ENCODE peak calls at places on chromosomes 13 and 19, in seven cellular contexts. F is heart left ventricle, O is Caco-2, L is esophagus squamous epithelium, I is BJ, A is fibroblast of the aortic adventitia, R is mammary epithelial cell. V is an unnamed sample.
A peak's percentile ranks its signal among the peaks of the same experiment; 100 is the strongest.

GRCh38 chr13:112455476-112456059 is 79.4 kb downstream of the SPACA7 start:
- DNase-seq in F (no peak), I (no peak), R (no peak), L (no peak), A (no peak), O (no peak), V (no peak)

GRCh38 chr19:10514211-10515145 is 2.8 kb downstream of the S1PR5 start:
- DNase-seq in I (no peak), A (no peak), F (no peak), R (no peak), L (no peak), O (no peak), V (no peak)

GRCh38 chr19:44912854-44913253 is 1.6 kb upstream of the APOC1 start:
- DNase-seq in I (no peak), O (no peak), A (no peak), F (no peak), R (no peak), L (no peak), V (no peak)

GRCh38 chr19:17302391-17303166 is 646 bp downstream of the ABHD8 start:
- DNase-seq in L (no peak), R (no peak), F (no peak), A (no peak), O (no peak), I (no peak), V (no peak)

GRCh38 chr19:44890366-44891015 is 563 bp upstream of the TOMM40 start:
- DNase-seq in O (peak; percentile 100), A (peak; percentile 100), R (peak; percentile 100), I (peak; percentile 99), F (no peak), L (peak; percentile 100), V (no peak)

GRCh38 chr19:21498651-21499050 is 6.8 kb upstream of the ZNF429 start:
- DNase-seq in A (no peak), F (no peak), L (no peak), I (no peak), R (no peak), O (no peak), V (no peak)

GRCh38 chr19:47661161-47661560 is 52.1 kb upstream of the EHD2 start:
- DNase-seq in I (no peak), F (no peak), L (no peak), R (no peak), O (no peak), A (peak; percentile 74), V (no peak)

GRCh38 chr13:98775844-98776598 is 23.5 kb upstream of the SLC15A1 start:
- DNase-seq in F (no peak), R (peak; percentile 82), A (no peak), L (no peak), I (no peak), O (peak; percentile 94), V (no peak)

GRCh38 chr19:16373539-16373938 is 48.9 kb downstream of the KLF2 start:
- DNase-seq in L (no peak), F (no peak), A (peak; percentile 56), I (no peak), O (no peak), R (no peak), V (peak; percentile 16)

GRCh38 chr19:32651729-32652140 is 23.2 kb downstream of the ANKRD27 start:
- DNase-seq in L (no peak), I (no peak), F (peak; percentile 40), R (no peak), O (no peak), A (no peak), V (peak; percentile 55)

GRCh38 chr13:95452376-95452775 is 100.1 kb upstream of the CLDN10 start:
- DNase-seq in F (no peak), I (no peak), O (no peak), R (no peak), L (no peak), A (peak; percentile 16), V (no peak)

GRCh38 chr13:111017755-111018487 is 97.2 kb upstream of the ARHGEF7 start:
- DNase-seq in A (no peak), O (no peak), R (no peak), L (no peak), F (no peak), I (no peak), V (no peak)

GRCh38 chr13:112831801-112832200 is 137.2 kb upstream of the MCF2L start:
- DNase-seq in O (no peak), L (no peak), R (no peak), F (no peak), A (no peak), I (no peak), V (no peak)

GRCh38 chr13:113070855-113071254 is 34.7 kb upstream of the F7 start:
- DNase-seq in O (no peak), L (no peak), A (no peak), R (no peak), I (no peak), F (no peak), V (no peak)

GRCh38 chr19:17528610-17529009 is 17.2 kb downstream of the PGLS start:
- DNase-seq in I (no peak), L (no peak), F (no peak), O (no peak), R (no peak), A (no peak), V (no peak)

GRCh38 chr19:38736036-38736412 is 8.2 kb downstream of the CAPN12 start:
- DNase-seq in L (no peak), I (no peak), A (no peak), R (no peak), F (peak; percentile 46), O (peak; percentile 71), V (peak; percentile 33)

GRCh38 chr19:4811328-4812131 is 20.0 kb downstream of the TICAM1 start:
- DNase-seq in R (peak; percentile 51), F (peak; percentile 76), A (peak; percentile 59), I (no peak), L (no peak), O (peak; percentile 90), V (peak; percentile 85)

GRCh38 chr13:100987993-100988392 is 313.4 kb upstream of the TMTC4 start:
- DNase-seq in R (no peak), L (no peak), O (peak; percentile 12), I (no peak), F (no peak), A (peak; percentile 62), V (no peak)

GRCh38 chr13:47708386-47708785 is 292.7 kb downstream of the SUCLA2 start:
- DNase-seq in R (peak; percentile 70), L (no peak), A (peak; percentile 9), I (peak; percentile 17), F (no peak), O (no peak), V (no peak)

GRCh38 chr13:63190742-63191141 is 1775.1 kb upstream of the PCDH20 start:
- DNase-seq in O (no peak), F (no peak), I (peak; percentile 26), A (peak; percentile 9), R (no peak), L (no peak), V (no peak)

GRCh38 chr13:111521030-111521429 is 200.6 kb downstream of the TEX29 start:
- DNase-seq in L (no peak), A (no peak), F (no peak), O (no peak), R (no peak), I (no peak), V (no peak)

GRCh38 chr13:68872338-68872737 is 1235.3 kb upstream of the ATXN8OS start:
- DNase-seq in O (no peak), L (no peak), A (no peak), I (no peak), R (no peak), F (no peak), V (no peak)

GRCh38 chr19:20038358-20039202 is 725 bp downstream of the ZNF682 start:
- DNase-seq in L (no peak), A (peak; percentile 9), R (no peak), F (no peak), I (no peak), O (no peak), V (no peak)

DNA sequence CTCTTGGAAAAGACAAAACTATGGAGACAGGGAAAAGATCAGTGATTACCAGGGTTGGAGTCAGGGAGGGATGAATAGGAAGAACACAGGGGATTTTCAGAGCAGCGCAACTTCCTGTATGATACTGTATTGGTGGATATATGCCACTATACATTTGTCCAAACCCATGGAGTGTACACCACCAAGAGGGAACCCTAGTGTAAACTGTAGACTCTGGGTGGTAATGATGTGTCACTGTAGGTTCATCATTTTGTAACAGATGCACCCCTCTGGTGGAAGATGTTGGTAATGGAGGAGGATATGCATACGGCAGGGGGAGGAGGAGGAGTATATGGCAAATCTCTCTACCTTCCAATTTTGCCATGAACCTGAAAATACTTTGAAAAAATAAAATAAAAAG is 68.1 kb downstream of the UFM1 start:
- DNase-seq in I (no peak), R (peak; percentile 50), L (no peak), O (peak; percentile 68), F (no peak), A (no peak), V (no peak)
- TF ChIP-seq CTCF in I (peak; percentile 48), R (peak; percentile 71), L (no peak), O (peak; percentile 60), F (peak; percentile 11), A (no peak), V (peak; percentile 38)

GRCh38 chr19:53394974-53395839 is at the start of gene ZNF765:
- DNase-seq in F (peak; percentile 94), O (peak; percentile 96), A (peak; percentile 92), I (peak; percentile 39), L (peak; percentile 75), R (peak; percentile 84), V (peak; percentile 94)
- TF ChIP-seq CTCF in F (peak; percentile 41), O (peak; percentile 76), A (peak; percentile 67), I (peak; percentile 64), L (peak; percentile 60), R (peak; percentile 54), V (peak; percentile 72)

DNA sequence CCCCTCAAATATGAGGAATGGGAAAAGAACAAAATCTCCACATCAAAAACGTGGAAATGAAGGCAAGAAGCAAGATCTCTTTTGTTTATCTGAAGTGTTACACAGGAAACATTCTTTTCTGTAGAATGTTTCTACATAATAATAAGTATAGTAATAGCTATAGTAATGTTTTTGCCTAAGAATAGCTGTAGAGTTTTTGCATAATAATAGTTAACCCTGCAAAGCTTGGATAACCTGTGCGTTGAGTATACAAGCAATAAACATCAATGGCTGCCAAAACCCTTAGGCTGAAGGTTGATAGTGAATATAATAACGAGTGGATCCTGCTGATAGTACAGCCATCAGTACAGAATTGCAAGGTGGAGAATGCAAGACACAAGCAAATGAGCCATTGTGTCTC is 11.1 kb upstream of the LILRA5 start:
- DNase-seq in L (no peak), O (no peak), R (no peak), I (no peak), F (no peak), A (no peak), V (no peak)
- TF ChIP-seq CTCF in L (no peak), O (no peak), R (no peak), I (no peak), F (no peak), A (no peak), V (no peak)

GRCh38 chr19:54430306-54431254 is 15.3 kb downstream of the TTYH1 start:
- DNase-seq in O (peak; percentile 71), R (no peak), F (peak; percentile 56), L (no peak), I (no peak), A (no peak), V (peak; percentile 47)
- TF ChIP-seq CTCF in O (peak; percentile 17), R (peak; percentile 20), F (peak; percentile 17), L (no peak), I (no peak), A (no peak), V (peak; percentile 49)

V was measured in left ventricle myocardium inferior.